ENCODE peak calls at places on chromosome 5, in five cellular contexts. F is GM10248, W is AG20443, R is HCT116, D is H4. Z is an unnamed sample.
A peak's percentile ranks its signal among the peaks of the same experiment; 100 is the strongest.

GRCh38 chr5:138192826-138193225 is 13.9 kb downstream of the KIF20A start:
- DNase-seq in F (no peak), W (no peak), R (no peak), D (no peak), Z (no peak)

GRCh38 chr5:149869266-149869875 is 75.2 kb downstream of the PDE6A start:
- DNase-seq in F (no peak), W (no peak), R (no peak), D (no peak), Z (no peak)

GRCh38 chr5:9861664-9862256 is 231.6 kb upstream of the TAS2R1 start:
- DNase-seq in F (no peak), W (peak; percentile 72), R (no peak), D (no peak), Z (no peak)

GRCh38 chr5:168364738-168365550 is 73.5 kb downstream of the WWC1 start:
- DNase-seq in F (no peak), W (peak; percentile 53), R (no peak), D (no peak), Z (peak; percentile 7)

GRCh38 chr5:17819786-17820185 is 185.5 kb downstream of the TAF11L14 start:
- DNase-seq in F (no peak), W (no peak), R (no peak), D (no peak), Z (no peak)

GRCh38 chr5:158801286-158801685 is 298.4 kb downstream of the EBF1 start:
- DNase-seq in F (no peak), W (no peak), R (no peak), D (no peak), Z (no peak)

GRCh38 chr5:67246108-67246507 is 49.5 kb upstream of the CD180 start:
- DNase-seq in F (peak; percentile 34), W (peak; percentile 40), R (peak; percentile 53), D (peak; percentile 65), Z (peak; percentile 70)

GRCh38 chr5:154793599-154794524 is 38.7 kb downstream of the LARP1 start:
- DNase-seq in F (no peak), W (no peak), R (no peak), D (peak; percentile 21), Z (no peak)

GRCh38 chr5:30831605-30832004 is 361.9 kb upstream of the CDH6 start:
- DNase-seq in F (no peak), W (no peak), R (no peak), D (no peak), Z (no peak)

GRCh38 chr5:131763968-131764367 is 32.8 kb downstream of the FNIP1 start:
- DNase-seq in F (no peak), W (no peak), R (no peak), D (no peak), Z (no peak)

GRCh38 chr5:982377-983237 is 26.0 kb upstream of the NKD2 start:
- DNase-seq in F (no peak), W (no peak), R (no peak), D (no peak), Z (no peak)

GRCh38 chr5:9265391-9266287 is 280.2 kb downstream of the SEMA5A start:
- DNase-seq in F (no peak), W (peak; percentile 88), R (no peak), D (peak; percentile 97), Z (peak; percentile 93)

GRCh38 chr5:132495063-132495671 is 4.6 kb upstream of the IRF1 start:
- DNase-seq in F (no peak), W (no peak), R (no peak), D (no peak), Z (no peak)

Z was measured in HCEC 1CT.